ENCODE peak calls at places on chromosome 18, in nine cellular contexts. C, Z, F, A, I, V, U, B and M are unnamed samples.

GRCh38 chr18:70414315-70414714 is 125.5 kb downstream of the SOCS6 start:
- DNase-seq in C (no peak), Z (no peak), F (no peak), A (no peak), I (peak; percentile 13), V (no peak), U (no peak), B (no peak), M (no peak)

GRCh38 chr18:28792404-28793103 is 615.6 kb upstream of the CDH2 start:
- DNase-seq in C (no peak), Z (no peak), F (no peak), A (no peak), I (no peak), V (no peak), U (no peak), B (no peak), M (no peak)

GRCh38 chr18:58255701-58256311 is 211.8 kb downstream of the NEDD4L start:
- DNase-seq in C (no peak), Z (peak; percentile 12), F (no peak), A (no peak), I (no peak), V (no peak), U (no peak), B (no peak), M (no peak)

GRCh38 chr18:13266208-13267100 is 47.9 kb downstream of the LDLRAD4 start:
- DNase-seq in C (no peak), Z (peak; percentile 67), F (no peak), A (no peak), I (no peak), V (peak; percentile 61), U (no peak), B (no peak), M (no peak)

GRCh38 chr18:28439870-28440269 is 262.9 kb upstream of the CDH2 start:
- DNase-seq in C (no peak), Z (no peak), F (peak; percentile 18), A (no peak), I (peak; percentile 47), V (no peak), U (no peak), B (no peak), M (no peak)

GRCh38 chr18:45232058-45232457 is 383.2 kb upstream of the SLC14A2 start:
- DNase-seq in C (no peak), Z (no peak), F (no peak), A (no peak), I (no peak), V (no peak), U (no peak), B (no peak), M (no peak)

GRCh38 chr18:47731276-47731675 is 199.2 kb downstream of the SMAD2 start:
- DNase-seq in C (no peak), Z (no peak), F (no peak), A (no peak), I (no peak), V (no peak), U (no peak), B (no peak), M (no peak)

GRCh38 chr18:12296087-12296403 is 12.0 kb upstream of the TUBB6 start:
- DNase-seq in C (no peak), Z (no peak), F (no peak), A (no peak), I (peak; percentile 28), V (no peak), U (no peak), B (no peak), M (no peak)

GRCh38 chr18:56233595-56233994 is 404.8 kb downstream of the TXNL1 start:
- DNase-seq in C (no peak), Z (no peak), F (no peak), A (no peak), I (peak; percentile 89), V (no peak), U (peak; percentile 78), B (no peak), M (no peak)

GRCh38 chr18:13680612-13681011 is 45.7 kb downstream of the FAM210A start:
- DNase-seq in C (peak; percentile 33), Z (no peak), F (peak; percentile 13), A (peak; percentile 54), I (no peak), V (no peak), U (no peak), B (no peak), M (peak; percentile 34)

GRCh38 chr18:46469186-46469915 is 187.7 kb downstream of the LOXHD1 start:
- DNase-seq in C (no peak), Z (no peak), F (no peak), A (no peak), I (peak; percentile 23), V (peak; percentile 55), U (no peak), B (no peak), M (no peak)

GRCh38 chr18:62434798-62435197 is 88.0 kb upstream of the ZCCHC2 start:
- DNase-seq in C (no peak), Z (no peak), F (no peak), A (no peak), I (no peak), V (no peak), U (no peak), B (no peak), M (no peak)

GRCh38 chr18:79853303-79853992 is 55.7 kb downstream of the KCNG2 start:
- DNase-seq in C (no peak), Z (no peak), F (no peak), A (no peak), I (no peak), V (no peak), U (peak; percentile 63), B (no peak), M (peak; percentile 27)

GRCh38 chr18:4236940-4237686 is 218.0 kb downstream of the DLGAP1 start:
- DNase-seq in C (no peak), Z (no peak), F (peak; percentile 72), A (no peak), I (no peak), V (no peak), U (no peak), B (no peak), M (no peak)

GRCh38 chr18:3914833-3915598 is 465.0 kb downstream of the TGIF1 start:
- DNase-seq in C (no peak), Z (no peak), F (peak; percentile 15), A (no peak), I (no peak), V (no peak), U (no peak), B (no peak), M (no peak)

GRCh38 chr18:72672364-72673151 is 128.4 kb upstream of the CBLN2 start:
- DNase-seq in C (no peak), Z (no peak), F (peak; percentile 67), A (no peak), I (peak; percentile 23), V (no peak), U (peak; percentile 71), B (no peak), M (peak; percentile 49)

DNA sequence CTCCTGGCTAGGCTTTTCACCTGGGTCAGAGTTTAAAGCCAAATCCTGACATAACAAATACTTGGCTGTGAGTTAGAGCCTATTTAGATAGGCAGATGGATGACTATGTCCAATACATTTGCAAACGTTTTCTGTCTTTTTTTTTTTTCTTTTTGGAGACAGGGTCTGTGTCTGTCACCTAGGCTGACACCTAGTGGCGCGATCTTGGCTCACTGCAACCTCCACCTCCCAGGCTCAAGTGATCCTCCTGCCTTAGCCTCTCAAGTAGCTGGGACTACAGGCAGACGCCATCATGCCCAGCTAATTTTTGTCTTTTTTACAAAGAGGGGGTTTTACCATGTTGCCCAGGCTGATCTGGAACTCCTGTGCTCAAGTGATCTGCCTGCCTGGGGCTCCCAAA is 124.8 kb downstream of the DYM start:
- DNase-seq in C (no peak), Z (no peak), F (no peak), A (peak; percentile 25), I (no peak), V (no peak), U (no peak), B (no peak), M (no peak)
- TF ChIP-seq CTCF in C (peak; percentile 33), Z (no peak), F (no peak), A (no peak), I (no peak), V (peak; percentile 28), U (no peak), B (no peak), M (no peak)

DNA sequence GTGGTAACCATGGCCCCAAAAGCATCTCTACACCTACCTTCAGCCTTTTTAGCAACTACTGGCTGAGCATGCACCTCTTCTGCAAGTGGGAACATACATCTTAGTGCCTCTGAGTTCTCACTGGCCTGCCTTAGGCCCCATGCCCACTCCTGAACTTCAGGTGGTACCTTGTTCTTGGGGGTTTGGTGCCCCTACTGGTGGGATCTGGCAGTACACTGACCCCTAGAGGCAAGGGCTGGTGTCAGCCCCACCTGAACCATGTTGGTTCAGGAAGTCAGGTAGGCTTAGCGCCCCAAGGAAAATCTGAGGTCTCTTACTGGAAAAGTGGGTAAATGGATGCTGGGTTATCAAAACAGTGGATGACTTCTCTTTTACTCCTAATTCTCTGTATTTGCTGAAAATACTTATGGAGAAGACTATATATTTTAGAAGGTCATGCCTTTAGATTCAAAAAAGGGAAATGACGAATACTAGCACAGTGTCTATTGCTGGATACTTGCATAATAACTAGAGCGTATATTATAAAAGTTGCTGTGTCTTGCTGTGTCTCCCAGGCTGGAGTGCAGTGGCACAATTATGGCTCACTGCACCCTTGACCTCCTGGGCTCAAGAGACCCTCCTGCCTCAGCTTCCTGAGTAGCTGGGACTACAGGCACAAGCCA is 84.6 kb downstream of the RAB31 start:
- DNase-seq in C (no peak), Z (no peak), F (peak; percentile 40), A (peak; percentile 83), I (no peak), V (no peak), U (no peak), B (peak; percentile 11), M (peak; percentile 34)
- TF ChIP-seq CTCF in C (peak; percentile 62), Z (peak; percentile 36), F (peak; percentile 59), A (peak; percentile 84), I (peak; percentile 34), V (peak; percentile 61), U (peak; percentile 48), B (no peak), M (peak; percentile 27)

GRCh38 chr18:31626409-31626808 is 34.7 kb downstream of the TTR start:
- DNase-seq in C (no peak), Z (no peak), F (no peak), A (no peak), I (no peak), V (no peak), U (no peak), B (no peak), M (no peak)
- TF ChIP-seq CTCF in C (no peak), Z (peak; percentile 20), F (no peak), A (no peak), I (no peak), V (no peak), U (no peak), B (no peak), M (no peak)

DNA sequence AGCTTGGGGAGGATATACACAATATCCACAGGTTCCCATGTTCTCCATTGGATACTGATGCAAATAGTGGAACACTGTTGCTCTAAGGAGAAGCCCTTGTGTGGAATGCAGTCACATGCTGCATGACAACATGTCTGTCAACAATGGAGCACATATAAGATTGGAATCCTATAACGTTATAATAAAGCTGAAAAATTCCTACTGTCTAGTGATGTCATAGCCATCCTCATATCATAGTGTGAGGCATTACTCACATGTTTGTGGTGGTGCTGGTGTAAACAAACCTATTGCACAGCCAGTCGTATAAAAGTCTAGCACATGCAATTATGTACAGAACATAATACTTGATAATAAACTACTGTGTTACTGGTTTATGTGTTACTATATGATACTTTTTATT is 394.7 kb downstream of the FBXO15 start:
- DNase-seq in C (no peak), Z (no peak), F (no peak), A (no peak), I (peak; percentile 37), V (no peak), U (no peak), B (no peak), M (no peak)
- TF ChIP-seq CTCF in C (no peak), Z (no peak), F (no peak), A (no peak), I (no peak), V (no peak), U (no peak), B (no peak), M (no peak)